ENCODE peak calls at places on chromosomes 4 and X, in eight cellular contexts. B is cardiac muscle cell, Z is fibroblast of villous mesenchyme, K is coronary artery, W is transverse colon, M is choroid plexus epithelial cell, R is uterus, N is GM23338. F is an unnamed sample.

GRCh38 chrX:140766024-140766611 is 56.6 kb downstream of the LINC00632 start:
- DNase-seq in B (peak), Z (peak), K (no peak), W (peak), M (peak), R (peak), N (peak), F (peak)

GRCh38 chrX:7294483-7294882 is 146.5 kb upstream of the PUDP start:
- DNase-seq in B (peak), Z (peak), K (no peak), W (no peak), M (peak), R (no peak), N (no peak), F (no peak)

GRCh38 chr4:71389149-71389840 is 50.5 kb downstream of the SLC4A4 start:
- DNase-seq in B (no peak), Z (peak), K (no peak), W (no peak), M (no peak), R (no peak), N (no peak), F (peak)

GRCh38 chr4:125321709-125322362 is 7.1 kb downstream of the FAT4 start:
- DNase-seq in B (peak), Z (peak), K (no peak), W (no peak), M (peak), R (no peak), N (no peak), F (no peak)

GRCh38 chr4:149113804-149114430 is 671.7 kb upstream of the NR3C2 start:
- DNase-seq in B (peak), Z (peak), K (no peak), W (no peak), M (peak), R (no peak), N (no peak), F (no peak)

GRCh38 chr4:78766026-78766425 is 10.1 kb upstream of the BMP2K start:
- DNase-seq in B (peak), Z (peak), K (no peak), W (no peak), M (peak), R (no peak), N (no peak), F (no peak)

GRCh38 chrX:129823115-129823514 is 20.6 kb downstream of the ZDHHC9 start:
- DNase-seq in B (peak), Z (peak), K (no peak), W (peak), M (peak), R (peak), N (peak), F (no peak)

GRCh38 chrX:53190363-53190960 is 34.5 kb downstream of the KDM5C start:
- DNase-seq in B (no peak), Z (no peak), K (no peak), W (no peak), M (peak), R (no peak), N (peak), F (no peak)

GRCh38 chr4:147860960-147861359 is 129.1 kb downstream of the ARHGAP10 start:
- DNase-seq in B (no peak), Z (no peak), K (peak), W (no peak), M (no peak), R (no peak), N (no peak), F (no peak)

GRCh38 chr4:3250956-3251690 is 2.2 kb downstream of the MSANTD1 start:
- DNase-seq in B (no peak), Z (no peak), K (no peak), W (no peak), M (peak), R (peak), N (peak), F (no peak)

GRCh38 chrX:69031971-69032391 is 133.3 kb downstream of the PJA1 start:
- DNase-seq in B (peak), Z (no peak), K (no peak), W (no peak), M (no peak), R (no peak), N (no peak), F (no peak)

GRCh38 chrX:22526339-22526738 is 253.6 kb downstream of the CBLL2 start:
- DNase-seq in B (peak), Z (no peak), K (no peak), W (no peak), M (peak), R (no peak), N (no peak), F (no peak)

GRCh38 chr4:51906167-51906647 is 63.3 kb downstream of the DCUN1D4 start:
- DNase-seq in B (peak), Z (peak), K (no peak), W (no peak), M (no peak), R (no peak), N (no peak), F (no peak)

DNA sequence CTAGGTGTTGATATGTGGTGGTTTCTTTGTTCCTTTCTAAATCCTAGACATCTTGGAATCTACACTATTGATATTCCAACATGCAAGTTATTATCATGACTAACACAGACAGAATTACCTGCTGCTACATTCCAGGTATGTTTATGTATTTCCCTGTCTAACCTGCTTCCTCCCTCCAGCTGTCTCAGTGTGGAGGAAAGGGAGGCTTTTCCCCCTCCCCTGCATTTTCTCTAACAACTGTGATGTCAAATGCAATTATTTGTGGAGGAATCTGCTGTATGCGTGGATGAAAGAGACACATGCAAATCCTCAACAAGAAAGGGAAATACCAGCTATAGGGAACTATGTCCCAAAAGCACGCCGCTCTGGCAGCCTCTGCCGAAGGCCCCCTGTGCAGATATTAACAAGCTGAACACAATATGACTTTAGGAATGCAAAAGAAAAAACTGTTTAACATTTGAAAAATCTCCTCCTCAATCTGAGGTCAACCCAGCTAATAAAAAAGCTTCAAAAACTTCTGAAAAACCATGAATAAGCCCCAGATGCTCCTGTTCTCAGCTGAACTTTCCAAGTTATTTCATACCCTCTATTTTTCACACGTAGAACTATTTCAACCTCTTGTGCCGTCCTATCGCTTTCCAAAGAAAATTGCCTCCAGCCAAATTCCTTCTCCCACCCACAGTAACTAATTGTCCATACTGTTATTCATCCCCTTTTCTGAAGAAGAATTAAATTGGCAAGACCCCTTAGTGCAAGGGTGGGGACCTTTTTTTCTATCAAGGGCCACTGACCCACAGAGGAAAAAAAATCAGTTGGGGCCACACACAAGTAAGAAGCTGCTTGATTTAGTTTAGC is 225.1 kb upstream of the GPC4 start:
- DNase-seq in B (peak), Z (no peak), K (no peak), W (no peak), M (peak), R (no peak), N (peak), F (no peak)
- H3K4me3 ChIP-seq in B (no peak), Z (no peak), K (no peak), W (no peak), M (no peak), R (no peak), N (no peak), F (no peak)

DNA sequence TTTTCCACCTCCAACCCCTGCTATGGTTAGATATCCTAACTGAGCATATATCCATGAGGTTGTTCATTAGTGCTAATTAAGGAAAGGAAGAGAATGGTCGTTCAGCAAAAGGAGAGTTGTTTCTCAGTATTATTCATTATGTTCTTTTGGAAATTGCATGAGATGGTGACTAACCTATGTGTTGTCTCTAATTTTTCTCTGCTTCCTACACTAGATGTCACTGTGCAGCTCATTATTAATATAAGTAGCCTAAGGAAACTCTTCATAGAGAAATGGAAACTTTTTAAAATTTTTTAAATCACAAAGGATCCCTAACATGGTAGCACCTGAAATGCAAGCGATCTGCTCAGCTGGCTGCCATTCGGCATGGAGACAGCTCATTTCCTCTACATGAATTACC is 67.7 kb upstream of the FAM9A start:
- DNase-seq in B (peak), Z (peak), K (no peak), W (no peak), M (peak), R (no peak), N (no peak), F (no peak)
- TF ChIP-seq CTCF in B (peak), Z (no peak), K (no peak), W (no peak), M (no peak), R (peak), N (no peak), F (peak)

DNA sequence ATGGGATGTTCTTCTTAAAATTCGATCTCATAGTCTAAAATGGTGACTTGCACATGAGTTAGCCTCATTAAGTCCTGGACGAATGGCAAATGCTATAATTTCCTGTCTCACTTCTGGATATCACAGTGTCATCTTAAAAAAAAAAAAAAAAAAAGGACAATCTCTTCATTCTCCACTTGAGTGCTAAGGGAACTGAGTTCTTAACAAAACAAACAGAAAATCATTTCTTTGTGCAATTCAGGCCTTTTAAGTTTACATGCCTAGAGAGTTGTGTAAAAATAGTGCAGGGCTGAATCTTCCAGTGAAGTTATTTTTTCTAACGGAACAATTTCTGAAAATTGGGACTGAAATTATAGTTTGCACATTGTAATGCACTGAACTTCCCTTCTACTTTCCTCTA is 122.8 kb upstream of the FAT1 start:
- DNase-seq in B (no peak), Z (no peak), K (no peak), W (no peak), M (peak), R (no peak), N (no peak), F (no peak)
- H3K4me3 ChIP-seq in B (no peak), Z (no peak), K (no peak), W (no peak), M (no peak), R (no peak), N (no peak), F (no peak)

DNA sequence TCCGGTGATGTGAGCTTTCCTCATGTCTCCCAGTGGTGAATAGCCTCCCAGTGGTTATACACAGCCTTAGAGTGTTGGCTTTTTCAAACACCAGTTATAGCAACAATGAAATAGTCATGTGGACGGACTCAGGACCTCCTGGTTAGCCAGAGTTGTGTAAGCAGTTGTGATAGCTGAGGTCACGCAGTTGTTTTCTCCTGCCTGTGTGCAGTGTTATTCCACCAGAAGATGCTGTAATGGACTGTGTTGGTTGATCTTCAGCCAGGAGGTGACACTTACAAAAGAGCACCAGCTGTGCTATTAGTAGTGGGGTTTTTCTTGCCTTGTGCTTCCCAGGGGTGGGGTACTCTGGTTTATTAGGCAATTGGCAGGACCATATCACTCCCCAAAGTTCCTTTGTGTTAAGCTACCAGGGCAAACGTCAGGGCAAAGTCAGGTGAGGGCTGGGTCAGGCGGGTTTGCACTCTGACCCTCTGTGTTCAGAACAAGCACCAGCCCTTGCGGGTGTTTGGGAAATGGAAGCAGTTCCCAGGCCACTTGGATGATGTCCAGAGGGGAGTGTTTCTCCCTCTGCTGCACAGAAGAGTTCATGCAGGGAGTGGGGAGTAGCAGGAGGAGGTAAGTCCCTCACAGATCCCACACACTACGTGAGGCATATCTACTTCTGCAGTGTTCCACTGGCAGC is 252.6 kb downstream of the TMEM47 start:
- DNase-seq in B (peak), Z (no peak), K (no peak), W (no peak), M (peak), R (peak), N (no peak), F (no peak)
- TF ChIP-seq CTCF in B (no peak), Z (no peak), K (no peak), W (no peak), M (no peak), R (no peak), N (no peak), F (no peak)

DNA sequence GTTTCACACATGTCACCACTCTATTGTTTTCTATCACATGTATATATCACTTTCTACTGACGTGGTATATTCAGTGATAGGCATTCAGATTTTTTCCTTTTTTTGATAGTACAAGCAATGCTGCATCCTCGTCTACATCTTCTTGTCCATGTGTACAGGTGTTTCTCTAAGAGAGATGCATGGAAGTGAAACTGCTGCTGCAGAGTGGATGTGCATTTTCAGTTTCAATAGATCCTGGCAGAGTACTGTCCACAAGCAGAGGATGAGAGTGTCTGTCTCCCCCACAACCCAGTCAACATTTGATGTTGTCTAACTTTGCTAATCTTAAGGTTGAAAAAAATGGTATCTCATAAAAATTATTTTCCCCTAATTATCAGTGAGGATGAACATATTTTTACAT is 194.0 kb upstream of the CASK start:
- DNase-seq in B (no peak), Z (no peak), K (no peak), W (no peak), M (no peak), R (no peak), N (no peak), F (no peak)
- H3K4me3 ChIP-seq in B (no peak), Z (no peak), K (no peak), W (no peak), M (no peak), R (no peak), N (no peak), F (no peak)

DNA sequence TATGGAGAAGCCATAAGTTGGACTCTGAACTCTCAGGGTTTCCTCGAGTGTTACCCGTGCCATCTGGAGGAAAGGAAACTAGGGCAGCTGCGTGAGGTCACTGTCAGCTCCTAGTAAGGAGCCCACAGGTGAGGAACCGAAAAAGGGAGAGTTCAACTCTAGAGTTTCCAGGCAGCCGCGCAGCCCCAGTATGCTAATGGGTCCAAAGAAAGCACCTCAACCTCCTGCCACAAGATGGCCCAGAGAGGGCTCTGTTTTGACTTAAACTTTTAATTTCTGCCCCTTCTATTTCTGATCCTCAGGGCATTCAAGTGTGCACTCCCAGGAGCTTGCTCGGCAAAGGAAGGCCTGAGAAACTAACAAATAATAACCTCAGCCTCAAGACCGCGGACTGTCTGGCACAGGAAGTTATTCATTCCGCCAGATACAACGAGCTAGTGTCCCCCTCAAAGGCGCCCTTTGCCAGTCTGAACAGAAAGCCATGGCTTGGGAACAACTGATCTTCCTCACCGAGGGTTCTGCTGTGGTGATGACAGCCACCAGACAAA is 13.9 kb downstream of the SCARB2 start:
- DNase-seq in B (peak), Z (peak), K (no peak), W (peak), M (no peak), R (no peak), N (peak), F (no peak)
- TF ChIP-seq CTCF in B (no peak), Z (peak), K (no peak), W (no peak), M (peak), R (no peak), N (peak), F (no peak)

GRCh38 chr4:127624176-127624575 is 8.6 kb upstream of the INTU start:
- DNase-seq in B (no peak), Z (no peak), K (no peak), W (no peak), M (no peak), R (no peak), N (no peak), F (no peak)

GRCh38 chr4:127622621-127622922 is 10.2 kb upstream of the INTU start:
- DNase-seq in B (no peak), Z (no peak), K (no peak), W (no peak), M (no peak), R (no peak), N (no peak), F (no peak)

GRCh38 chr4:127618427-127618826 is 14.3 kb upstream of the INTU start:
- DNase-seq in B (no peak), Z (no peak), K (no peak), W (no peak), M (no peak), R (no peak), N (no peak), F (no peak)

GRCh38 chr4:127623755-127624087 is 9.0 kb upstream of the INTU start:
- DNase-seq in B (peak), Z (peak), K (no peak), W (no peak), M (peak), R (no peak), N (peak), F (no peak)

DNA sequence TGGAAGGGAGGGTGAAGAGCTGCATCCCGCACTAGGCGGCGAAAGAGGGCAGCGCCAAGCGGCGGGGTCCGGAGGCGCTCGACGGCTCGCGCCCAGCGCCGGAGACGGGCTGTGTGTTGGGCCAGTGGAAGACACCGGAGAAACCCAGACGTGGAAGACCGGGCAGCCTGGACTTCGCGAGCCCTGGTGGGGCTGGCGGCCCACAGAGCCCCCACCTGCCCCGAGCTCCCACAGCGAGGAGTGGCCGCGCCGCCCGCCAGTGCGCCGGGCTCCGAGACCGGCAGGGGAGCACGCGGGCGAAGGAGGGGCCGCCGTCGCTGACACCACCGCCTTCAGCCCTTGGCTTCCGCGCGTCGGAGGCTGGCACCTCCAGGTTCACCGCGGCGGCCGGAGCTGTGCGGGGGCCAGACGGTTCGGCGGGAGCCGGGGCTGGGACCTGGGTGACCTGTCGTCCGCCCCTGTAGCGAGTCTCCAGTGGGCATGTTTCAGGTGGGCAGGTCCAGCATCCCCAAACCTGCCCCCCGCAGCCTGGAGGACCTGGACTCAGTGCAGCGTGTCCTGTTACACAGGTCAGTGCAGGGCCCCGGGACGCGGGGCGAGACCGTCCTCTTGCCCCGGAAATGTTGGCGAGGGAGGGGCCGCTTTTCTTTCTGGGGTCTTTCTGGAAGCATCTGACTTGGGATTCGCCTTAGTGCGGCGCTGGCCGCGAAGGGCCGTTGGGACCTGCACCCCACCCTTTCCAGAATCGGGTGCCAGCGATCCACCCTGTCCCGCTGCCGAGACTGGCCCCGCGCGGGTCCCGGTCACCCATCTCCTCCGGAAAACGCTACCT is 9.6 kb upstream of the INTU start:
- DNase-seq in B (peak), Z (peak), K (no peak), W (peak), M (peak), R (no peak), N (peak), F (no peak)
- H3K4me3 ChIP-seq in B (peak), Z (peak), K (peak), W (peak), M (peak), R (peak), N (peak), F (peak)

GRCh38 chrX:108735087-108735679 is 1.2 kb downstream of the IRS4 start:
- DNase-seq in B (no peak), Z (no peak), K (no peak), W (no peak), M (no peak), R (no peak), N (peak), F (peak)
- TF ChIP-seq CTCF in B (no peak), Z (no peak), K (no peak), W (no peak), M (no peak), R (no peak), N (peak), F (peak)

GRCh38 chrX:56813318-56813837 is 84.3 kb downstream of the NBDY start:
- DNase-seq in B (peak), Z (peak), K (peak), W (no peak), M (peak), R (no peak), N (no peak), F (no peak)

GRCh38 chrX:56817179-56817578 is 88.1 kb downstream of the NBDY start:
- DNase-seq in B (no peak), Z (no peak), K (no peak), W (no peak), M (no peak), R (no peak), N (no peak), F (no peak)

GRCh38 chrX:56811599-56811998 is 82.6 kb downstream of the NBDY start:
- DNase-seq in B (no peak), Z (no peak), K (no peak), W (no peak), M (no peak), R (no peak), N (no peak), F (no peak)

GRCh38 chrX:56812515-56813105 is 83.6 kb downstream of the NBDY start:
- DNase-seq in B (peak), Z (peak), K (no peak), W (no peak), M (peak), R (no peak), N (no peak), F (no peak)
- H3K4me3 ChIP-seq in B (no peak), Z (peak), K (peak), W (no peak), M (no peak), R (no peak), N (no peak), F (no peak)